ENCODE peak calls at places on chromosome 13, in six cellular contexts. X, D, Z, U, G and L are unnamed samples.

GRCh38 chr13:79483302-79483701 is 2.3 kb downstream of the NDFIP2 start:
- DNase-seq in X (no peak), D (no peak), G (no peak), U (no peak), Z (peak), L (no peak)

GRCh38 chr13:113528101-113528797 is 37.7 kb upstream of the DCUN1D2 start:
- DNase-seq in G (no peak), D (no peak), U (no peak), X (no peak), Z (no peak), L (no peak)

GRCh38 chr13:39253774-39254173 is 215.5 kb downstream of the NHLRC3 start:
- DNase-seq in X (no peak), D (no peak), U (no peak), Z (no peak), G (no peak), L (no peak)

GRCh38 chr13:20666948-20667347 is 36.6 kb upstream of the IL17D start:
- DNase-seq in D (no peak), G (no peak), U (no peak), X (no peak), Z (no peak), L (no peak)

GRCh38 chr13:34030782-34031181 is 212.8 kb downstream of the RFC3 start:
- DNase-seq in U (no peak), G (no peak), D (no peak), X (no peak), Z (no peak), L (no peak)

GRCh38 chr13:39306639-39307589 is 268.7 kb downstream of the NHLRC3 start:
- DNase-seq in G (peak), X (no peak), U (no peak), D (no peak), Z (peak), L (no peak)

GRCh38 chr13:45749026-45749759 is 47.1 kb downstream of the CBY2 start:
- DNase-seq in U (no peak), Z (no peak), D (no peak), G (no peak), X (no peak), L (no peak)

GRCh38 chr13:31946091-31946770 is 85.3 kb upstream of the FRY start:
- DNase-seq in X (no peak), D (no peak), Z (peak), G (no peak), U (no peak), L (no peak)

GRCh38 chr13:96769874-96770273 is 224.4 kb downstream of the OXGR1 start:
- DNase-seq in G (no peak), D (no peak), Z (no peak), X (no peak), U (no peak), L (no peak)

GRCh38 chr13:101875717-101876393 is 423.4 kb downstream of the ITGBL1 start:
- DNase-seq in U (no peak), G (no peak), Z (peak), X (no peak), D (no peak), L (peak)

GRCh38 chr13:40167327-40167726 is 499.1 kb downstream of the FOXO1 start:
- DNase-seq in Z (no peak), U (no peak), X (no peak), D (no peak), G (no peak), L (no peak)

GRCh38 chr13:46720189-46720588 is 76.8 kb downstream of the ESD start:
- DNase-seq in D (no peak), U (no peak), Z (no peak), X (no peak), G (no peak), L (no peak)

GRCh38 chr13:111166882-111167281 is 51.8 kb downstream of the ARHGEF7 start:
- DNase-seq in Z (no peak), U (no peak), G (no peak), D (peak), X (no peak), L (no peak)

GRCh38 chr13:97223711-97224461 is 1.8 kb downstream of the MBNL2 start:
- DNase-seq in Z (peak), X (no peak), U (no peak), D (peak), G (peak), L (peak)

GRCh38 chr13:20702945-20703784 is at the start of gene IL17D:
- DNase-seq in Z (peak), G (peak), D (peak), X (no peak), U (no peak), L (peak)

GRCh38 chr13:113756441-113757097 is 2.5 kb upstream of the TMEM255B start:
- DNase-seq in G (no peak), X (no peak), U (no peak), D (no peak), Z (no peak), L (no peak)

GRCh38 chr13:71874490-71874889 is 7.5 kb upstream of the DACH1 start:
- DNase-seq in Z (no peak), U (no peak), G (no peak), X (no peak), D (no peak), L (no peak)

GRCh38 chr13:106205871-106206270 is 329.6 kb downstream of the EFNB2 start:
- DNase-seq in X (no peak), D (no peak), Z (no peak), G (no peak), U (no peak), L (no peak)

GRCh38 chr13:76512676-76513277 is 373.4 kb downstream of the KCTD12 start:
- DNase-seq in G (no peak), D (no peak), Z (no peak), U (no peak), X (no peak), L (no peak)